ENCODE peak calls at places on chromosomes 16 and 17, in four cellular contexts. E is occipital lobe, F is H7, D is astrocyte of the spinal cord. V is an unnamed sample.

GRCh38 chr17:73800893-73801292 is 156.6 kb upstream of the SDK2 start:
- DNase-seq in E (no peak), D (no peak), F (no peak), V (no peak)

GRCh38 chr17:56786989-56787482 is 46.7 kb downstream of the C17orf67 start:
- DNase-seq in D (peak), F (no peak), E (no peak), V (peak)

GRCh38 chr16:86974120-86974519 is 343.1 kb downstream of the C16orf95 start:
- DNase-seq in D (no peak), E (no peak), F (no peak), V (no peak)

GRCh38 chr17:57256708-57257112 is 387 bp downstream of the MSI2 start:
- DNase-seq in F (no peak), E (no peak), D (peak), V (peak)

GRCh38 chr17:28480278-28480677 is 6.8 kb downstream of the SLC13A2 start:
- DNase-seq in F (no peak), E (no peak), D (no peak), V (no peak)

GRCh38 chr17:32103476-32104113 is 38.7 kb upstream of the RHOT1 start:
- DNase-seq in E (no peak), D (no peak), F (peak), V (no peak)

GRCh38 chr17:65123757-65124675 is 13.2 kb upstream of the RGS9 start:
- DNase-seq in D (no peak), E (no peak), F (no peak), V (no peak)

GRCh38 chr17:7279453-7279852 is 2.1 kb upstream of the SLC2A4 start:
- DNase-seq in D (no peak), F (no peak), E (no peak), V (no peak)

GRCh38 chr17:77435272-77436057 is 294.7 kb downstream of the SEC14L1 start:
- DNase-seq in F (no peak), E (no peak), D (no peak), V (no peak)

GRCh38 chr17:37092041-37092440 is 143.3 kb downstream of the AATF start:
- DNase-seq in E (no peak), F (no peak), D (no peak), V (peak)

GRCh38 chr17:67546578-67547527 is 169.8 kb downstream of the PITPNC1 start:
- DNase-seq in E (no peak), D (peak), F (peak), V (no peak)

GRCh38 chr17:21474815-21475214 is 98.7 kb downstream of the KCNJ12 start:
- DNase-seq in F (no peak), E (no peak), D (no peak), V (no peak)

GRCh38 chr17:42027961-42028790 is 8.3 kb downstream of the NKIRAS2 start:
- DNase-seq in F (peak), D (no peak), E (no peak), V (peak)

GRCh38 chr16:64742560-64742959 is 379.3 kb downstream of the CDH11 start:
- DNase-seq in E (no peak), F (no peak), D (no peak), V (no peak)

GRCh38 chr17:65823713-65824112 is 262.3 kb upstream of the AXIN2 start:
- DNase-seq in D (no peak), E (no peak), F (no peak), V (no peak)

GRCh38 chr16:2879854-2880508 is 3.0 kb upstream of the FLYWCH2 start:
- DNase-seq in F (no peak), E (no peak), D (no peak), V (no peak)

GRCh38 chr17:50783193-50783660 is 15.9 kb upstream of the ANKRD40CL start:
- DNase-seq in F (peak), E (peak), D (peak), V (peak)

GRCh38 chr17:69853533-69854262 is 221.3 kb upstream of the KCNJ16 start:
- DNase-seq in F (no peak), E (no peak), D (no peak), V (no peak)

GRCh38 chr16:83681421-83681820 is 126.4 kb upstream of the HSBP1 start:
- DNase-seq in F (peak), D (no peak), E (no peak), V (no peak)

GRCh38 chr16:12176051-12176450 is 199.5 kb downstream of the SNX29 start:
- DNase-seq in E (no peak), F (no peak), D (no peak), V (no peak)

GRCh38 chr17:79960788-79961522 is 74.7 kb downstream of the TBC1D16 start:
- DNase-seq in E (no peak), D (no peak), F (no peak), V (no peak)

GRCh38 chr16:73949574-73950348 is 346.9 kb upstream of the PSMD7 start:
- DNase-seq in E (no peak), D (peak), F (no peak), V (peak)

GRCh38 chr17:50863221-50863843 is 2.8 kb downstream of the TOB1 start:
- DNase-seq in D (peak), E (no peak), F (peak), V (peak)

GRCh38 chr17:78798695-78799559 is 16.9 kb upstream of the CYTH1 start:
- DNase-seq in E (no peak), D (no peak), F (peak), V (no peak)

GRCh38 chr17:17741346-17742023 is 60.2 kb downstream of the RAI1 start:
- DNase-seq in E (peak), D (peak), F (peak), V (no peak)

GRCh38 chr17:82896071-82897000 is 56.5 kb upstream of the ZNF750 start:
- DNase-seq in F (no peak), E (no peak), D (no peak), V (no peak)

GRCh38 chr16:84281077-84281476 is 13.6 kb upstream of the WFDC1 start:
- DNase-seq in D (no peak), F (peak), E (no peak), V (no peak)

GRCh38 chr16:81583893-81584705 is 139.5 kb downstream of the CMIP start:
- DNase-seq in E (no peak), D (peak), F (no peak), V (no peak)

GRCh38 chr17:40699880-40700279 is 3.7 kb downstream of the KRT24 start:
- DNase-seq in F (no peak), E (no peak), D (no peak), V (no peak)

GRCh38 chr17:62627904-62628603 is 584 bp downstream of the MRC2 start:
- DNase-seq in E (no peak), D (peak), F (no peak), V (no peak)

GRCh38 chr17:77914440-77915254 is 43.9 kb upstream of the TNRC6C start:
- DNase-seq in E (no peak), D (peak), F (peak), V (peak)

GRCh38 chr16:25151996-25152395 is 40.5 kb downstream of the LCMT1 start:
- DNase-seq in D (peak), F (no peak), E (no peak), V (peak)

GRCh38 chr16:84288902-84289301 is 5.8 kb upstream of the WFDC1 start:
- DNase-seq in F (no peak), E (no peak), D (no peak), V (no peak)

GRCh38 chr17:10987786-10988185 is 149.9 kb upstream of the PIRT start:
- DNase-seq in E (no peak), D (no peak), F (no peak), V (no peak)

GRCh38 chr16:88630433-88630832 is 7.9 kb upstream of the IL17C start:
- DNase-seq in E (no peak), D (no peak), F (no peak), V (no peak)

GRCh38 chr16:49560018-49560830 is 186.6 kb downstream of the C16orf78 start:
- DNase-seq in D (peak), F (no peak), E (no peak), V (no peak)

GRCh38 chr16:3819741-3820724 is 60.5 kb downstream of the CREBBP start:
- DNase-seq in E (no peak), F (no peak), D (peak), V (peak)

GRCh38 chr16:681746-682427 is 1.7 kb downstream of the STUB1 start:
- DNase-seq in F (no peak), D (peak), E (no peak), V (no peak)

GRCh38 chr17:17254026-17254425 is 17.1 kb upstream of the FLCN start:
- DNase-seq in F (no peak), D (no peak), E (no peak), V (no peak)